ENCODE peak calls at places on chromosomes 3 and 15, in five cellular contexts. A is MM.1S, D is PC-3, X is Karpas-422, N is neural progenitor cell. S is an unnamed sample.

GRCh38 chr3:148006508-148006907 is 597.3 kb downstream of the ZIC1 start:
- DNase-seq in N (peak; percentile 11), X (no peak), A (peak; percentile 7), D (peak; percentile 38), S (peak; percentile 9)

GRCh38 chr3:46113608-46114007 is 86.3 kb upstream of the XCR1 start:
- DNase-seq in A (no peak), X (no peak), D (peak; percentile 81), N (no peak), S (no peak)

GRCh38 chr15:80780416-80781221 is 1.4 kb downstream of the CEMIP start:
- DNase-seq in N (peak; percentile 92), X (no peak), A (no peak), D (peak; percentile 69), S (peak; percentile 85)

GRCh38 chr3:45311327-45311726 is 77.0 kb upstream of the LARS2 start:
- DNase-seq in D (no peak), N (no peak), A (no peak), X (no peak), S (no peak)

GRCh38 chr3:194184265-194184751 is 48.4 kb downstream of the HES1 start:
- DNase-seq in N (peak; percentile 71), A (no peak), X (no peak), D (peak; percentile 16), S (no peak)

GRCh38 chr3:149042766-149043386 is 43.5 kb downstream of the HLTF start:
- DNase-seq in D (peak; percentile 80), X (no peak), N (no peak), A (peak; percentile 61), S (no peak)

GRCh38 chr15:29711531-29711930 is 110.7 kb downstream of the TJP1 start:
- DNase-seq in D (no peak), X (no peak), A (no peak), N (no peak), S (no peak)

GRCh38 chr15:25339431-25339830 is 99.4 kb downstream of the UBE3A start:
- DNase-seq in A (no peak), D (no peak), X (no peak), N (no peak), S (no peak)

GRCh38 chr15:62440310-62440709 is 275.2 kb upstream of the C2CD4B start:
- DNase-seq in X (no peak), A (no peak), D (no peak), N (no peak), S (no peak)

GRCh38 chr3:159804726-159805410 is 183.8 kb upstream of the IL12A start:
- DNase-seq in X (peak; percentile 89), N (peak; percentile 89), D (peak; percentile 93), A (peak; percentile 88), S (peak; percentile 91)

GRCh38 chr15:90603893-90604292 is 74.2 kb downstream of the CRTC3 start:
- DNase-seq in N (no peak), D (peak; percentile 38), X (peak; percentile 57), A (no peak), S (no peak)

GRCh38 chr15:67116742-67117141 is 51.3 kb downstream of the SMAD3 start:
- DNase-seq in X (no peak), A (peak; percentile 12), D (peak; percentile 62), N (no peak), S (peak; percentile 53)

GRCh38 chr3:55180936-55181535 is 253.2 kb upstream of the LRTM1 start:
- DNase-seq in N (peak; percentile 67), A (peak; percentile 57), X (peak; percentile 80), D (peak; percentile 73), S (peak; percentile 73)

GRCh38 chr3:8822141-8822540 is 52.7 kb upstream of the OXTR start:
- DNase-seq in N (no peak), D (peak; percentile 82), X (no peak), A (no peak), S (no peak)

GRCh38 chr3:76673171-76673570 is 366.7 kb upstream of the ROBO2 start:
- DNase-seq in X (no peak), N (no peak), D (no peak), A (no peak), S (no peak)

GRCh38 chr3:60096403-60096802 is 1046.6 kb upstream of the CFAP20DC start:
- DNase-seq in A (no peak), X (no peak), N (peak; percentile 6), D (no peak), S (no peak)

GRCh38 chr15:71651750-71652186 is 158.6 kb upstream of the NR2E3 start:
- DNase-seq in N (peak; percentile 74), D (peak; percentile 75), A (peak; percentile 70), X (peak; percentile 78), S (peak; percentile 65)

GRCh38 chr3:123809597-123809996 is 74.5 kb downstream of the MYLK start:
- DNase-seq in D (no peak), A (no peak), N (no peak), X (no peak), S (no peak)

GRCh38 chr3:117355566-117355965 is 646.0 kb downstream of the TUSC7 start:
- DNase-seq in N (peak; percentile 71), D (no peak), X (peak; percentile 43), A (no peak), S (peak; percentile 34)

GRCh38 chr15:70525551-70525950 is 237.8 kb downstream of the UACA start:
- DNase-seq in A (no peak), X (no peak), D (no peak), N (no peak), S (no peak)

GRCh38 chr15:99076555-99077308 is 28.1 kb upstream of the SYNM start:
- DNase-seq in D (peak; percentile 83), X (peak; percentile 87), A (peak; percentile 79), N (peak; percentile 83), S (peak; percentile 82)

GRCh38 chr3:180161770-180162169 is 125.0 kb upstream of the PEX5L start:
- DNase-seq in N (no peak), D (no peak), A (no peak), X (no peak), S (no peak)

GRCh38 chr3:21795152-21795837 is 44.3 kb upstream of the ZNF385D start:
- DNase-seq in X (no peak), D (no peak), N (no peak), A (no peak), S (no peak)

GRCh38 chr3:136751259-136752045 is 726 bp downstream of the STAG1 start:
- DNase-seq in A (peak; percentile 69), D (peak; percentile 54), X (peak; percentile 86), N (peak; percentile 94), S (peak; percentile 86)

GRCh38 chr3:134299185-134299887 is 48.7 kb upstream of the RYK start:
- DNase-seq in N (peak; percentile 47), X (no peak), D (peak; percentile 43), A (peak; percentile 33), S (peak; percentile 46)

GRCh38 chr15:100902436-100903190 is 16.5 kb upstream of the LRRK1 start:
- DNase-seq in D (peak; percentile 65), X (no peak), N (no peak), A (no peak), S (peak; percentile 73)

GRCh38 chr3:24120434-24120833 is 175.3 kb downstream of the NR1D2 start:
- DNase-seq in D (no peak), X (no peak), A (no peak), N (no peak), S (no peak)

GRCh38 chr15:74781673-74782595 is at the start of gene CSK:
- DNase-seq in D (peak; percentile 69), N (peak; percentile 90), A (peak; percentile 83), X (peak; percentile 96), S (peak; percentile 92)

GRCh38 chr15:74779162-74779648 is 2.7 kb upstream of the CSK start:
- DNase-seq in A (no peak), D (no peak), X (peak; percentile 75), N (no peak), S (no peak)

GRCh38 chr15:74782596-74783071 is 754 bp downstream of the CSK start:
- DNase-seq in A (no peak), N (no peak), X (no peak), D (no peak), S (no peak)

GRCh38 chr15:74780523-74780982 is 1.3 kb upstream of the CSK start:
- DNase-seq in N (no peak), A (no peak), X (no peak), D (no peak), S (no peak)

DNA sequence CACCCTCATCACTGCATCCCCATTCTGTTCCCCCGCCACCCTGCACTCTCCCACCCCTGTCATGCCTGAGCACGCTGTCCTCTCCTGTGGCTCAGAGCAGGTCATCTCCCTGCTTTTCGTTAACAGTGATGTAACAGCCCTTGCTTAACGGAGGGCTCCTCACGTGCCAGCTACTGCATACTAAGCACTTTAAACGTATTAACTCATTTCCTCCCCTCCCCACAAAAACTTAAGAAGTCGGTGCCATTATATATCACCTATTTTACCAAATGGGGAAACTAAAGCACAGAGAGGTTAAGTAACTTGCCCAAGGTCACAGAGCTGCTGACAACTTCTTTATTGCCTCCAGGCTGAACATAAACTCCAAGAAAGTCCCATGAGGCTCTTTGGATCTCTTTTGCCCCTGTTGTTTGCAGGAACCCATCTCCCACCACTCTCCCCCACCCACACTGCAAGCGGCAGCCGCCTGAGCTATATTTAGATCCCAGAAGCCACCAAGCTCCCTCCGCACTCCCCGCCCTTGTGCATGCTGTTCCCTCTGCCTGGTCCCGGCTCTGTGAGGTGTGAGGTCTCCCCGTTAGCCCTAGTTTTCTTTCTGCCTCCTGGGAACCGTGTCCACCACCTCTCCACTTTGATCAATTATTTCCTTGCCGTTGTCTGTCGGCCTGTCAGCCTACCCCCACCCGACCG is 752 bp upstream of the CSK start:
- DNase-seq in A (peak; percentile 83), D (no peak), N (no peak), X (peak; percentile 86), S (no peak)
- H3K79me2 ChIP-seq in A (peaks cover 51% of the 10 kb centered on the region), D (peaks cover 37% of the 10 kb centered on the region), N (peaks cover 36% of the 10 kb centered on the region), X (peaks cover 28% of the 10 kb centered on the region), S (peaks cover 44% of the 10 kb centered on the region)

GRCh38 chr3:73622135-73622534 is 2.6 kb downstream of the PDZRN3 start:
- DNase-seq in A (no peak), N (peak; percentile 54), X (no peak), D (no peak), S (peak; percentile 77)
- H3K79me2 ChIP-seq in A (no peaks in the 10 kb centered on the region), N (no peaks in the 10 kb centered on the region), X (no peaks in the 10 kb centered on the region), D (no peaks in the 10 kb centered on the region), S (peaks cover 71% of the 10 kb centered on the region)

DNA sequence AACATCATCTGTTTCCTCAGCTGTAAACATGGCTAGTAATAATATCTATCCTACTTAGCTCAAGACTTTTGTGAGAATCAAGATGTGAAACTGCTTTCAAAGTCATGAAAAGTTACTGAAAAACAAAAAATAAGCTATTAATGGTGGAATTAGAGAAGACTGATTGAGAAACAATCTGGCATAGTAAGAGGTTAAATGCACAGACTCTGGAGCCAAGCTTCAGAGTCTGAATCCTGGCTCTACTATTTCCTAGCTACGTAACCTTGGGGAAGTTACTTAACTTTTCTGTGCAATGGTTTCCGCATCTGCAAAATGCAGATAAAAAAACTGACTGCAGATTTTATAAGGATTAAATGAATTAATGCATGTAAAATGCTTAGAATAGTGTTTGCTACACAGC is 28.8 kb downstream of the LRRFIP2 start:
- DNase-seq in A (no peak), N (no peak), D (no peak), X (no peak), S (no peak)
- H3K79me2 ChIP-seq in A (no peaks in the 10 kb centered on the region), N (peaks cover 8% of the 10 kb centered on the region), D (peaks cover 9% of the 10 kb centered on the region), X (peaks cover 19% of the 10 kb centered on the region), S (peaks cover 20% of the 10 kb centered on the region)

DNA sequence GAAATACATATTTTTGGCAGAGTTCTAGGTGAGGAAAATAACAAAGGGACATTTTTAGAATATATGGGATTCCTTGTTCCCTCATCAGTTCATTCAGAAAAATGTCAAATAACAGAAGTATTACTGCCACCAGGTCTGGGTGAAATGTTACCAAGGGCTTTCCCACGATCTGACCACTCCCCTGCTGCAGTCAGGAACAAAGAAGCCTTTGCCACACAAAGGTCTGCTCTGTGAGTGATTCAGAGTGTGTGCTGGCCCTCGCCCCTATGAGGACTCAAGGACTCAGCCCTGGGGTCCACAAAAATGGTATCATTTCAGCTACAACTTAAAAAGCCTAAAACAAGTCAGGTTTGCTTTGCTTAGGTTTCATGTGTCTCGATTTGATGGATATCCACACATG is 5.0 kb downstream of the MKRN3 start:
- DNase-seq in X (no peak), N (peak; percentile 49), A (no peak), D (peak; percentile 38), S (no peak)
- H3K79me2 ChIP-seq in X (peaks cover 79% of the 10 kb centered on the region), N (no peaks in the 10 kb centered on the region), A (no peaks in the 10 kb centered on the region), D (no peaks in the 10 kb centered on the region), S (no peaks in the 10 kb centered on the region)

GRCh38 chr3:112500621-112501020 is 1.3 kb upstream of the BTLA start:
- DNase-seq in D (no peak), X (no peak), A (no peak), N (no peak), S (no peak)
- H3K79me2 ChIP-seq in D (no peaks in the 10 kb centered on the region), X (no peaks in the 10 kb centered on the region), A (no peaks in the 10 kb centered on the region), N (no peaks in the 10 kb centered on the region), S (no peaks in the 10 kb centered on the region)

S was measured in hepatocyte.